ENCODE peak calls at places on chromosomes 5 and 9, in four cellular contexts. Y is heart right ventricle; M is activated naive CD4-positive, alpha-beta T cell; E is activated CD4-positive, CD25-positive, alpha-beta regulatory T cell treated with anti-CD3 and anti-CD28 coated beads, Interleukin-2, amount 50 U/mL, for 72 hours. J is an unnamed sample.

GRCh38 chr9:27179245-27179870 is 70.3 kb downstream of the TEK start:
- DNase-seq in Y (no peak), M (no peak), E (no peak), J (no peak)

GRCh38 chr5:131171276-131171815 is 602 bp downstream of the LYRM7 start:
- DNase-seq in Y (no peak), M (no peak), E (no peak), J (no peak)

GRCh38 chr5:149014634-149015033 is 48.2 kb downstream of the SH3TC2 start:
- DNase-seq in Y (no peak), M (no peak), E (no peak), J (no peak)

GRCh38 chr5:148882332-148882731 is 55.9 kb downstream of the ADRB2 start:
- DNase-seq in Y (no peak), M (no peak), E (no peak), J (no peak)

GRCh38 chr9:29203216-29203930 is 1630.1 kb upstream of the C9orf72 start:
- DNase-seq in Y (no peak), M (no peak), E (no peak), J (no peak)

GRCh38 chr5:132830436-132831094 is at the start of gene SHROOM1:
- DNase-seq in Y (peak; percentile 66), M (no peak), E (peak; percentile 49), J (no peak)

GRCh38 chr9:101400120-101400519 is 1.5 kb downstream of the ZNF189 start:
- DNase-seq in Y (no peak), M (no peak), E (no peak), J (no peak)

GRCh38 chr5:1885476-1885755 is 2.7 kb upstream of the IRX4 start:
- DNase-seq in Y (no peak), M (no peak), E (no peak), J (no peak)

GRCh38 chr9:94761506-94761905 is 35.0 kb downstream of the AOPEP start:
- DNase-seq in Y (no peak), M (no peak), E (no peak), J (no peak)